ENCODE peak calls at places on chromosomes 12 and 14, in six cellular contexts. P, H, U, A, C and N are unnamed samples.
A peak's percentile ranks its signal among the peaks of the same experiment; 100 is the strongest.

GRCh38 chr12:110266980-110267620 is 13.9 kb upstream of the ATP2A2 start:
- DNase-seq in P (no peak), H (peak; percentile 35), U (no peak), A (no peak), C (no peak), N (peak; percentile 65)

GRCh38 chr14:29999013-29999539 is 71.4 kb upstream of the PRKD1 start:
- DNase-seq in H (no peak), A (no peak), U (no peak), P (no peak), C (no peak), N (no peak)

GRCh38 chr14:83294941-83295340 is 1761.3 kb upstream of the SEL1L start:
- DNase-seq in P (no peak), C (no peak), H (peak; percentile 35), A (no peak), U (no peak), N (no peak)

GRCh38 chr12:31387466-31387865 is 61.5 kb upstream of the SINHCAF start:
- DNase-seq in C (no peak), A (no peak), U (no peak), P (no peak), H (no peak), N (no peak)

GRCh38 chr14:71720978-71721624 is 211.1 kb upstream of the RGS6 start:
- DNase-seq in H (peak; percentile 77), C (no peak), A (no peak), U (no peak), P (no peak), N (peak; percentile 39)

GRCh38 chr12:76199808-76200207 is 115.3 kb upstream of the NAP1L1 start:
- DNase-seq in H (peak; percentile 29), A (no peak), C (no peak), U (no peak), P (peak; percentile 69), N (peak; percentile 21)

GRCh38 chr12:124747426-124748161 is 116.1 kb downstream of the SCARB1 start:
- DNase-seq in U (no peak), H (peak; percentile 99), A (no peak), P (no peak), C (no peak), N (peak; percentile 90)

GRCh38 chr12:46267618-46268348 is 1.1 kb downstream of the SLC38A1 start:
- DNase-seq in C (no peak), H (peak; percentile 60), U (peak; percentile 50), P (no peak), A (peak; percentile 53), N (no peak)

GRCh38 chr12:30822385-30823139 is 67.8 kb upstream of the CAPRIN2 start:
- DNase-seq in P (no peak), C (peak; percentile 69), U (peak; percentile 36), A (peak; percentile 12), H (peak; percentile 59), N (no peak)